ENCODE peak calls at places on chromosome 2, in six cellular contexts. H is HCT116, A is astrocyte of the spinal cord, M is Panc1, V is hepatocyte, S is upper lobe of right lung. J is an unnamed sample.

GRCh38 chr2:233691443-233692433 is 952 bp upstream of the UGT1A6 start:
- DNase-seq in H (no peak), A (no peak), M (no peak), V (no peak), S (no peak), J (no peak)

GRCh38 chr2:176553685-176554106 is 284.5 kb downstream of the MTX2 start:
- DNase-seq in H (peak; percentile 32), A (peak; percentile 71), M (peak; percentile 22), V (peak; percentile 38), S (peak; percentile 76), J (peak; percentile 94)

GRCh38 chr2:209519271-209519670 is 95.4 kb downstream of the MAP2 start:
- DNase-seq in H (no peak), A (no peak), M (no peak), V (no peak), S (no peak), J (no peak)

GRCh38 chr2:127397568-127398238 is 9.9 kb upstream of the MAP3K2 start:
- DNase-seq in H (no peak), A (no peak), M (no peak), V (no peak), S (no peak), J (no peak)

GRCh38 chr2:54122939-54123338 is 7.5 kb downstream of the ACYP2 start:
- DNase-seq in H (peak; percentile 41), A (peak; percentile 69), M (no peak), V (peak; percentile 34), S (no peak), J (peak; percentile 52)

GRCh38 chr2:205188516-205189138 is 493.7 kb upstream of the NRP2 start:
- DNase-seq in H (no peak), A (peak; percentile 69), M (no peak), V (peak; percentile 48), S (no peak), J (peak; percentile 76)

GRCh38 chr2:8281950-8282857 is 399.7 kb upstream of the ID2 start:
- DNase-seq in H (no peak), A (no peak), M (no peak), V (no peak), S (no peak), J (no peak)

GRCh38 chr2:54226224-54226623 is 29.8 kb downstream of the TSPYL6 start:
- DNase-seq in H (no peak), A (no peak), M (no peak), V (no peak), S (no peak), J (no peak)

GRCh38 chr2:234427081-234428058 is 69.5 kb downstream of the ARL4C start:
- DNase-seq in H (no peak), A (peak; percentile 74), M (no peak), V (peak; percentile 51), S (no peak), J (peak; percentile 31)

GRCh38 chr2:150911766-150912280 is 349.8 kb downstream of the RBM43 start:
- DNase-seq in H (no peak), A (peak; percentile 74), M (peak; percentile 20), V (peak; percentile 52), S (peak; percentile 66), J (peak; percentile 22)

GRCh38 chr2:208224802-208225201 is 30.1 kb downstream of the IDH1 start:
- DNase-seq in H (no peak), A (no peak), M (no peak), V (no peak), S (no peak), J (no peak)

GRCh38 chr2:77566582-77566981 is 44.4 kb upstream of the LRRTM4 start:
- DNase-seq in H (no peak), A (no peak), M (no peak), V (peak; percentile 8), S (no peak), J (no peak)

GRCh38 chr2:190927257-190927656 is 46.6 kb downstream of the GLS start:
- DNase-seq in H (no peak), A (peak; percentile 55), M (no peak), V (no peak), S (no peak), J (peak; percentile 28)

GRCh38 chr2:183242937-183243336 is 118.7 kb downstream of the NUP35 start:
- DNase-seq in H (no peak), A (peak; percentile 25), M (no peak), V (no peak), S (no peak), J (peak; percentile 25)

GRCh38 chr2:201363857-201364560 is 6.9 kb upstream of the FLACC1 start:
- DNase-seq in H (peak; percentile 24), A (peak; percentile 60), M (peak; percentile 42), V (peak; percentile 49), S (no peak), J (peak; percentile 72)

GRCh38 chr2:128491845-128492244 is 173.2 kb upstream of the HS6ST1 start:
- DNase-seq in H (no peak), A (no peak), M (no peak), V (no peak), S (peak; percentile 19), J (no peak)

GRCh38 chr2:174544156-174544555 is 53.4 kb downstream of the WIPF1 start:
- DNase-seq in H (no peak), A (no peak), M (no peak), V (no peak), S (no peak), J (no peak)

GRCh38 chr2:38116762-38117161 is 40.8 kb upstream of the CYP1B1 start:
- DNase-seq in H (no peak), A (peak; percentile 58), M (no peak), V (no peak), S (no peak), J (no peak)

GRCh38 chr2:95525294-95526035 is 40.9 kb upstream of the TRIM43B start:
- DNase-seq in H (no peak), A (no peak), M (no peak), V (no peak), S (peak; percentile 83), J (no peak)

GRCh38 chr2:130853391-130853790 is 16.7 kb downstream of the ARHGEF4 start:
- DNase-seq in H (no peak), A (no peak), M (no peak), V (no peak), S (peak; percentile 26), J (no peak)

GRCh38 chr2:130850788-130851623 is 14.3 kb downstream of the ARHGEF4 start:
- DNase-seq in H (no peak), A (no peak), M (no peak), V (no peak), S (no peak), J (no peak)

GRCh38 chr2:130851624-130852382 is 15.1 kb downstream of the ARHGEF4 start:
- DNase-seq in H (no peak), A (no peak), M (no peak), V (no peak), S (no peak), J (no peak)

GRCh38 chr2:130852521-130853115 is 15.9 kb downstream of the ARHGEF4 start:
- DNase-seq in H (no peak), A (no peak), M (no peak), V (no peak), S (no peak), J (no peak)

GRCh38 chr2:130854301-130854700 is 17.6 kb downstream of the ARHGEF4 start:
- DNase-seq in H (no peak), A (no peak), M (no peak), V (no peak), S (peak; percentile 41), J (no peak)
- TF ChIP-seq CTCF in H (no peak), A (no peak), M (no peak), V (no peak), S (no peak), J (no peak)

GRCh38 chr2:101963198-101963597 is 28.6 kb upstream of the IL1R2 start:
- DNase-seq in H (no peak), A (no peak), M (no peak), V (no peak), S (no peak), J (no peak)

GRCh38 chr2:101958071-101958470 is 33.7 kb upstream of the IL1R2 start:
- DNase-seq in H (no peak), A (no peak), M (no peak), V (no peak), S (no peak), J (no peak)

GRCh38 chr2:101962243-101962809 is 29.4 kb upstream of the IL1R2 start:
- DNase-seq in H (no peak), A (no peak), M (no peak), V (no peak), S (no peak), J (no peak)

GRCh38 chr2:101961287-101962242 is 30.2 kb upstream of the IL1R2 start:
- DNase-seq in H (no peak), A (peak; percentile 91), M (no peak), V (peak; percentile 82), S (peak; percentile 80), J (no peak)

DNA sequence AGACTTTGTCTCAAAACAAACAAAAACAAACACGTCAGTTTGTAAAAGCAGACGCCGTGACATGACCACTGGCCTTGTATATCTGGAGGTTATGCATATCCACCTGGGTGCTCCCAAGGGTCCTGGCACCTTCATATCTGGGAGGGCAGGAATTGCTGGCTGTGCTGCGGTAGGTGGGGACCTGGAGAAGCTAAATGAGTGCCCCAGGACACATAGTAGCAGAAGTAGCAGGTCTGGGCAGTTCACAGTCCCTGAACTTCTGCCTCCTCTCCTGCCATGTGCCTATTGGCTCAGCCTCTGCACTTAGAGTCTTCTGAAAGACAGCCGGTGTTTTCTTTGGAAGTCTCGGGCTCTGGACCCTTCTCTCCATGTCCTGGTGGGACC is 30.9 kb upstream of the IL1R2 start:
- DNase-seq in H (no peak), A (no peak), M (no peak), V (no peak), S (no peak), J (no peak)
- H3K4me3 ChIP-seq in H (no peak overlapping the region), A (no peak overlapping the region), M (no peak overlapping the region), V (no peak overlapping the region), S (no peak overlapping the region), J (no peak overlapping the region)

DNA sequence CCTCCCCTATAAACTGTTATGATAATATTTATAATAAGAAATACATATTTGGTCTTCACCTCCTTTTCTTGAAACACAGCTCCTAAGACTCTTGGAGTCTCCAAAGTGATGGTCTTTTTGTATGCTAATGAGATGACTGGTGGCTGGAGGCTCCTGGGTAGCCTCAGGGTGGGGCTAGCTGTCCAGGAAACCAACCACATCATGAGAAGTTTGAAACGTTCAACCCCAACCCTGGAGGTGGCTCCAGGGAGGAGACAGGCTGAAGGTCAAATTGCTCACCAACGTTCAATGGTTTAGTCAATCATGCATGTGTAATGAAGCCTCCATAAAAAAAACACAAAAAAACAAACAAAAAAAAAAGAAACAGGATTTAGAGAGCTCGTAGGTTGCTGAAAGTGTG is 298.7 kb upstream of the MGAT5 start:
- DNase-seq in H (no peak), A (no peak), M (no peak), V (no peak), S (no peak), J (no peak)
- TF ChIP-seq CTCF in H (no peak), A (no peak), M (no peak), V (no peak), S (no peak), J (no peak)

GRCh38 chr2:20211860-20212458 is 13.0 kb downstream of the SDC1 start:
- DNase-seq in H (no peak), A (no peak), M (no peak), V (no peak), S (no peak), J (no peak)

GRCh38 chr2:20213651-20214565 is 11.0 kb downstream of the SDC1 start:
- DNase-seq in H (no peak), A (no peak), M (no peak), V (peak; percentile 63), S (peak; percentile 66), J (peak; percentile 33)

GRCh38 chr2:20212459-20212870 is 12.5 kb downstream of the SDC1 start:
- DNase-seq in H (no peak), A (peak; percentile 12), M (no peak), V (peak; percentile 70), S (peak; percentile 59), J (peak; percentile 63)

GRCh38 chr2:20211420-20211819 is 13.5 kb downstream of the SDC1 start:
- DNase-seq in H (no peak), A (no peak), M (no peak), V (no peak), S (peak; percentile 61), J (no peak)

GRCh38 chr2:20212871-20213503 is 11.9 kb downstream of the SDC1 start:
- DNase-seq in H (no peak), A (no peak), M (no peak), V (no peak), S (peak; percentile 89), J (no peak)
- H3K4me3 ChIP-seq in H (no peak overlapping the region), A (no peak overlapping the region), M (no peak overlapping the region), V (no peak overlapping the region), S (no peak overlapping the region), J (no peak overlapping the region)

J was measured in A673.